ENCODE peak calls at places on chromosomes 2 and 18, in four cellular contexts. R is SHP77; L is endothelial cell; Y is activated effector memory CD4-positive, alpha-beta T cell treated with Interleukin-2 at 50 U/mL for 16 hours. O is an unnamed sample.

GRCh38 chr2:152716805-152717241 is 438 bp downstream of the PRPF40A start:
- DNase-seq in L (peak; percentile 39), Y (no peak), R (no peak), O (no peak)

GRCh38 chr2:42872736-42873135 is 80.4 kb upstream of the HAAO start:
- DNase-seq in R (no peak), L (no peak), Y (no peak), O (no peak)

GRCh38 chr2:167122389-167122788 is 234.1 kb downstream of the XIRP2 start:
- DNase-seq in R (no peak), Y (no peak), L (no peak), O (no peak)

GRCh38 chr2:216777637-216778273 is 82.1 kb downstream of the TNP1 start:
- DNase-seq in Y (no peak), R (peak; percentile 87), L (peak; percentile 56), O (peak; percentile 45)

GRCh38 chr2:231710751-231711676 is 2.7 kb downstream of the PTMA start:
- DNase-seq in R (no peak), Y (no peak), L (peak; percentile 62), O (no peak)

GRCh38 chr18:13112982-13113381 is 105.6 kb upstream of the LDLRAD4 start:
- DNase-seq in Y (no peak), R (peak; percentile 51), L (peak; percentile 75), O (no peak)

GRCh38 chr2:51812138-51812866 is 780.4 kb upstream of the NRXN1 start:
- DNase-seq in Y (no peak), L (no peak), R (no peak), O (no peak)

GRCh38 chr2:72619622-72620021 is 206.2 kb downstream of the EXOC6B start:
- DNase-seq in Y (no peak), L (no peak), R (no peak), O (no peak)

GRCh38 chr2:105755895-105756294 is 11.2 kb downstream of the NCK2 start:
- DNase-seq in R (no peak), L (no peak), Y (no peak), O (no peak)

GRCh38 chr2:10240161-10240681 is 62.5 kb upstream of the HPCAL1 start:
- DNase-seq in L (no peak), R (no peak), Y (no peak), O (no peak)

GRCh38 chr2:43223412-43224040 is 2.9 kb downstream of the ZFP36L2 start:
- DNase-seq in L (no peak), Y (no peak), R (no peak), O (no peak)

GRCh38 chr18:23244431-23244830 is 109.1 kb downstream of the CABLES1 start:
- DNase-seq in L (no peak), Y (no peak), R (no peak), O (no peak)

GRCh38 chr18:45014047-45014501 is 333.4 kb downstream of the SETBP1 start:
- DNase-seq in Y (no peak), L (no peak), R (no peak), O (no peak)

GRCh38 chr18:76553715-76554603 is 58.9 kb upstream of the ZNF516 start:
- DNase-seq in Y (no peak), R (no peak), L (no peak), O (peak; percentile 87)

GRCh38 chr18:23114911-23115310 is 20.4 kb upstream of the CABLES1 start:
- DNase-seq in Y (no peak), L (no peak), R (no peak), O (no peak)

GRCh38 chr2:10520154-10520553 is 72.0 kb upstream of the ODC1 start:
- DNase-seq in R (peak; percentile 36), L (no peak), Y (no peak), O (no peak)

GRCh38 chr18:56445422-56445821 is 193.0 kb downstream of the TXNL1 start:
- DNase-seq in L (no peak), Y (no peak), R (no peak), O (no peak)

GRCh38 chr2:189854956-189855355 is 70.7 kb downstream of the PMS1 start:
- DNase-seq in Y (no peak), R (no peak), L (no peak), O (no peak)

GRCh38 chr2:73374243-73374642 is 11.4 kb upstream of the ALMS1 start:
- DNase-seq in L (no peak), Y (no peak), R (no peak), O (no peak)

GRCh38 chr2:42828487-42829416 is 36.4 kb upstream of the HAAO start:
- DNase-seq in R (peak; percentile 60), Y (peak; percentile 44), L (peak; percentile 78), O (no peak)